ENCODE peak calls at places on chromosomes 11 and 22, in seven cellular contexts. J is H9, A is GM23248, T is endothelial cell of umbilical vein, H is neural progenitor cell, P is fibroblast of lung, Q is HCT116. V is an unnamed sample.

GRCh38 chr22:37609240-37610152 is 862 bp downstream of the GGA1 start:
- DNase-seq in H (no peak), P (no peak), T (no peak), J (no peak), Q (no peak), A (peak; percentile 67), V (no peak)

GRCh38 chr11:81990659-81991443 is 742.8 kb downstream of the FAM181B start:
- DNase-seq in Q (no peak), A (no peak), J (no peak), T (no peak), P (no peak), H (no peak), V (no peak)

GRCh38 chr22:44526431-44527115 is 28.5 kb upstream of the RTL6 start:
- DNase-seq in P (no peak), Q (no peak), T (no peak), H (no peak), J (no peak), A (no peak), V (no peak)

GRCh38 chr11:18775492-18776292 is 15.9 kb downstream of the PTPN5 start:
- DNase-seq in P (peak; percentile 65), J (peak; percentile 82), T (peak; percentile 41), A (peak; percentile 63), Q (peak; percentile 64), H (peak; percentile 86), V (peak; percentile 75)

GRCh38 chr11:12182650-12183511 is 72.5 kb downstream of the MICAL2 start:
- DNase-seq in Q (peak; percentile 74), P (peak; percentile 95), J (no peak), H (no peak), T (peak; percentile 89), A (peak; percentile 98), V (no peak)

GRCh38 chr11:34534826-34535225 is 21.2 kb upstream of the ELF5 start:
- DNase-seq in H (no peak), T (no peak), A (no peak), J (no peak), Q (no peak), P (no peak), V (no peak)

GRCh38 chr11:117096973-117097566 is 1.2 kb downstream of the SIK3 start:
- DNase-seq in J (no peak), H (no peak), Q (no peak), A (peak; percentile 30), T (no peak), P (no peak), V (no peak)

GRCh38 chr22:43830931-43831560 is 18.9 kb upstream of the EFCAB6 start:
- DNase-seq in J (no peak), Q (no peak), T (no peak), P (no peak), H (no peak), A (no peak), V (no peak)

GRCh38 chr11:783581-784015 is 6.3 kb downstream of the CEND1 start:
- DNase-seq in Q (peak; percentile 78), P (peak; percentile 81), H (peak; percentile 94), T (peak; percentile 80), A (peak; percentile 94), J (peak; percentile 99), V (no peak)

GRCh38 chr11:116300252-116300651 is 472.5 kb downstream of the BUD13 start:
- DNase-seq in J (no peak), P (no peak), A (no peak), T (no peak), H (no peak), Q (no peak), V (no peak)

GRCh38 chr11:882593-882992 is 28.0 kb downstream of the CHID1 start:
- DNase-seq in P (no peak), H (no peak), J (no peak), T (no peak), Q (no peak), A (no peak), V (no peak)

GRCh38 chr11:69300124-69301032 is 6.4 kb downstream of the MYEOV start:
- DNase-seq in Q (no peak), H (no peak), A (peak; percentile 96), T (no peak), J (no peak), P (no peak), V (no peak)

GRCh38 chr11:58576792-58577440 is 1.3 kb upstream of the LPXN start:
- DNase-seq in J (no peak), T (peak; percentile 53), H (no peak), Q (no peak), P (peak; percentile 62), A (peak; percentile 73), V (peak; percentile 57)

GRCh38 chr11:79400717-79401330 is 40.0 kb downstream of the TENM4 start:
- DNase-seq in H (peak; percentile 65), T (no peak), J (peak; percentile 68), P (peak; percentile 54), A (peak; percentile 69), Q (no peak), V (no peak)

GRCh38 chr11:113407163-113407562 is 19.6 kb downstream of the ANKK1 start:
- DNase-seq in A (no peak), P (no peak), Q (no peak), T (no peak), J (no peak), H (no peak), V (no peak)

GRCh38 chr11:113404859-113405430 is 17.4 kb downstream of the ANKK1 start:
- DNase-seq in T (no peak), H (no peak), Q (no peak), J (no peak), A (no peak), P (no peak), V (no peak)

GRCh38 chr11:113410414-113411135 is 23.0 kb downstream of the ANKK1 start:
- DNase-seq in H (no peak), Q (no peak), A (no peak), P (no peak), J (no peak), T (no peak), V (no peak)

GRCh38 chr11:113408887-113409286 is 21.3 kb downstream of the ANKK1 start:
- DNase-seq in H (no peak), Q (no peak), P (no peak), A (no peak), T (no peak), J (no peak), V (no peak)

GRCh38 chr11:113408206-113408605 is 20.6 kb downstream of the ANKK1 start:
- DNase-seq in J (no peak), H (no peak), A (no peak), Q (no peak), P (no peak), T (no peak), V (no peak)
- H3K79me2 ChIP-seq in J (no peaks in the 10 kb centered on the region), H (no peaks in the 10 kb centered on the region), A (no peaks in the 10 kb centered on the region), Q (no peaks in the 10 kb centered on the region), P (no peaks in the 10 kb centered on the region), T (no peaks in the 10 kb centered on the region), V (no peaks in the 10 kb centered on the region)

GRCh38 chr11:95082576-95083001 is 7.1 kb upstream of the ENDOD1 start:
- DNase-seq in T (no peak), Q (no peak), A (no peak), P (no peak), J (no peak), H (no peak), V (no peak)
- H3K9ac ChIP-seq in T (no peak overlapping the region), Q (no peak overlapping the region), A (no peak overlapping the region), P (no peak overlapping the region), J (no peak overlapping the region), H (no peak overlapping the region), V (no peak overlapping the region)

DNA sequence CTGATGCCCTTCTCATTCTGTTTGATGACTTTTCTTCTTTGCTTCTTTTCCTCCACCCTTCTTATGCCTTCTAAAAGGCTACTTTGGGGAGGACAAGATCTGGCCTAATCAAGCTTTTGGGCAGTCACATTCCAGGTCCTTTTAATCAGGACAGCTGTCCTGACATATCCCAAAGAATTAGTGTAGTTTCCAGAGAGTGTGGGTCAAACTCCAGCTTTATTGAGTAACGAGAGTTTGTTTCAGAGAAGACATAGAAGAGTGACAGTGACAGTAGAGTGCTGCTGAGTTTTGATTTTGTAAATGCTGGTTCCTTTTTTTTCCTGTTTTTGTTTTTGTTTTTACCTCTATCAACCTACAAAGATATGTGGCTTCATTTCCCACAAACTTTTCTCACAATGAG is 158.4 kb upstream of the SESN3 start:
- DNase-seq in A (no peak), J (no peak), P (no peak), Q (no peak), H (no peak), T (no peak), V (no peak)
- H2AFZ ChIP-seq in A (no peak overlapping the region), J (no peak overlapping the region), P (no peak overlapping the region), Q (no peak overlapping the region), H (peak overlapping the region; percentile 47), T (no peak overlapping the region), V (no peak overlapping the region)

GRCh38 chr22:50516068-50516467 is 8.0 kb downstream of the NCAPH2 start:
- DNase-seq in P (no peak), Q (no peak), A (no peak), J (no peak), T (no peak), H (no peak), V (no peak)

GRCh38 chr22:50508897-50509296 is 873 bp downstream of the NCAPH2 start:
- DNase-seq in T (no peak), H (no peak), J (no peak), P (no peak), A (no peak), Q (no peak), V (no peak)

GRCh38 chr22:50517495-50518260 is 7.7 kb downstream of the SCO2 start:
- DNase-seq in T (no peak), H (no peak), Q (no peak), J (no peak), P (no peak), A (no peak), V (no peak)

GRCh38 chr22:50516891-50517290 is 8.5 kb downstream of the SCO2 start:
- DNase-seq in Q (no peak), J (no peak), A (no peak), H (no peak), T (no peak), P (no peak), V (no peak)

GRCh38 chr22:50513175-50513574 is 5.2 kb downstream of the NCAPH2 start:
- DNase-seq in J (no peak), Q (no peak), P (no peak), H (no peak), T (no peak), A (no peak), V (no peak)
- H3K79me2 ChIP-seq in J (peaks cover 13% of the 10 kb centered on the region), Q (peaks cover 83% of the 10 kb centered on the region), P (peaks cover 49% of the 10 kb centered on the region), H (peaks cover 85% of the 10 kb centered on the region), T (peaks cover 32% of the 10 kb centered on the region), A (peaks cover 84% of the 10 kb centered on the region), V (peaks cover 91% of the 10 kb centered on the region)

V was measured in MM.1S.